ENCODE peak calls at places on chromosomes 6 and 20, in seven cellular contexts. One of them, this sample, is unnamed.
A peak's percentile ranks its signal among the peaks of the same experiment; 100 is the strongest.

GRCh38 chr6:73388800-73389512 is 5.7 kb upstream of the DDX43 start:
- DNase-seq in T47D: peak; percentile 66
- DNase-seq in neural crest cell: peak; percentile 57
- DNase-seq in T-cell: no peak
- DNase-seq in NCI-H1417 treated with DMSO at 0.1 percent for 48 hours: no peak
- DNase-seq in NCI-H345: peak; percentile 48
- DNase-seq in NCI-H460: peak; percentile 57
- DNase-seq in this sample: peak; percentile 30

GRCh38 chr6:13593720-13594119 is 19.3 kb downstream of the SIRT5 start:
- DNase-seq in T47D: no peak
- DNase-seq in neural crest cell: no peak
- DNase-seq in T-cell: no peak
- DNase-seq in NCI-H1417 treated with DMSO at 0.1 percent for 48 hours: no peak
- DNase-seq in NCI-H345: no peak
- DNase-seq in NCI-H460: no peak
- DNase-seq in this sample: no peak

GRCh38 chr6:112311950-112312547 is 35.1 kb upstream of the RFPL4B start:
- DNase-seq in T47D: peak; percentile 15
- DNase-seq in neural crest cell: no peak
- DNase-seq in T-cell: no peak
- DNase-seq in NCI-H1417 treated with DMSO at 0.1 percent for 48 hours: peak; percentile 9
- DNase-seq in NCI-H345: peak; percentile 27
- DNase-seq in NCI-H460: peak; percentile 8
- DNase-seq in this sample: no peak

GRCh38 chr6:134806151-134806550 is 143.8 kb downstream of the ALDH8A1 start:
- DNase-seq in T47D: no peak
- DNase-seq in neural crest cell: no peak
- DNase-seq in T-cell: no peak
- DNase-seq in NCI-H1417 treated with DMSO at 0.1 percent for 48 hours: no peak
- DNase-seq in NCI-H345: no peak
- DNase-seq in NCI-H460: no peak
- DNase-seq in this sample: no peak

GRCh38 chr20:391041-391711 is 10.6 kb downstream of the TRIB3 start:
- DNase-seq in T47D: no peak
- DNase-seq in neural crest cell: no peak
- DNase-seq in T-cell: no peak
- DNase-seq in NCI-H1417 treated with DMSO at 0.1 percent for 48 hours: no peak
- DNase-seq in NCI-H345: no peak
- DNase-seq in NCI-H460: no peak
- DNase-seq in this sample: no peak

GRCh38 chr6:46584586-46584985 is 68.0 kb downstream of the CYP39A1 start:
- DNase-seq in T47D: no peak
- DNase-seq in neural crest cell: no peak
- DNase-seq in T-cell: no peak
- DNase-seq in NCI-H1417 treated with DMSO at 0.1 percent for 48 hours: no peak
- DNase-seq in NCI-H345: no peak
- DNase-seq in NCI-H460: no peak
- DNase-seq in this sample: no peak

GRCh38 chr6:81727876-81728517 is 24.5 kb downstream of the TENT5A start:
- DNase-seq in T47D: peak; percentile 7
- DNase-seq in neural crest cell: no peak
- DNase-seq in T-cell: no peak
- DNase-seq in NCI-H1417 treated with DMSO at 0.1 percent for 48 hours: no peak
- DNase-seq in NCI-H345: no peak
- DNase-seq in NCI-H460: no peak
- DNase-seq in this sample: no peak

GRCh38 chr20:432677-433299 is 24.7 kb downstream of the RBCK1 start:
- DNase-seq in T47D: no peak
- DNase-seq in neural crest cell: no peak
- DNase-seq in T-cell: no peak
- DNase-seq in NCI-H1417 treated with DMSO at 0.1 percent for 48 hours: no peak
- DNase-seq in NCI-H345: no peak
- DNase-seq in NCI-H460: no peak
- DNase-seq in this sample: no peak

GRCh38 chr20:12970372-12970821 is 38.4 kb upstream of the SPTLC3 start:
- DNase-seq in T47D: peak; percentile 63
- DNase-seq in neural crest cell: no peak
- DNase-seq in T-cell: no peak
- DNase-seq in NCI-H1417 treated with DMSO at 0.1 percent for 48 hours: peak; percentile 6
- DNase-seq in NCI-H345: peak; percentile 30
- DNase-seq in NCI-H460: peak; percentile 53
- DNase-seq in this sample: peak; percentile 24

GRCh38 chr6:148800535-148800934 is 53.7 kb downstream of the UST start:
- DNase-seq in T47D: no peak
- DNase-seq in neural crest cell: no peak
- DNase-seq in T-cell: no peak
- DNase-seq in NCI-H1417 treated with DMSO at 0.1 percent for 48 hours: no peak
- DNase-seq in NCI-H345: no peak
- DNase-seq in NCI-H460: no peak
- DNase-seq in this sample: peak; percentile 14

GRCh38 chr6:143400258-143401059 is 50.0 kb downstream of the ADAT2 start:
- DNase-seq in T47D: no peak
- DNase-seq in neural crest cell: no peak
- DNase-seq in T-cell: no peak
- DNase-seq in NCI-H1417 treated with DMSO at 0.1 percent for 48 hours: no peak
- DNase-seq in NCI-H345: peak; percentile 74
- DNase-seq in NCI-H460: no peak
- DNase-seq in this sample: no peak

GRCh38 chr6:123415844-123416468 is 220.8 kb downstream of the TRDN start:
- DNase-seq in T47D: peak; percentile 68
- DNase-seq in neural crest cell: peak; percentile 61
- DNase-seq in T-cell: no peak
- DNase-seq in NCI-H1417 treated with DMSO at 0.1 percent for 48 hours: peak; percentile 47
- DNase-seq in NCI-H345: peak; percentile 79
- DNase-seq in NCI-H460: peak; percentile 41
- DNase-seq in this sample: peak; percentile 9

GRCh38 chr20:8073024-8073832 is 53.7 kb upstream of the TMX4 start:
- DNase-seq in T47D: no peak
- DNase-seq in neural crest cell: no peak
- DNase-seq in T-cell: no peak
- DNase-seq in NCI-H1417 treated with DMSO at 0.1 percent for 48 hours: no peak
- DNase-seq in NCI-H345: no peak
- DNase-seq in NCI-H460: peak; percentile 91
- DNase-seq in this sample: no peak

GRCh38 chr6:125285936-125286335 is 15.8 kb downstream of the HDDC2 start:
- DNase-seq in T47D: no peak
- DNase-seq in neural crest cell: no peak
- DNase-seq in T-cell: no peak
- DNase-seq in NCI-H1417 treated with DMSO at 0.1 percent for 48 hours: no peak
- DNase-seq in NCI-H345: no peak
- DNase-seq in NCI-H460: no peak
- DNase-seq in this sample: no peak

GRCh38 chr6:6678185-6678671 is 89.7 kb downstream of the LY86 start:
- DNase-seq in T47D: no peak
- DNase-seq in neural crest cell: no peak
- DNase-seq in T-cell: no peak
- DNase-seq in NCI-H1417 treated with DMSO at 0.1 percent for 48 hours: peak; percentile 42
- DNase-seq in NCI-H345: peak; percentile 33
- DNase-seq in NCI-H460: peak; percentile 67
- DNase-seq in this sample: no peak

This sample was measured in HS-27A.